ENCODE peak calls at places on chromosomes 11 and 22, in seven cellular contexts. T, V, N, X, Z, G and A are unnamed samples.
A peak's percentile ranks its signal among the peaks of the same experiment; 100 is the strongest.

GRCh38 chr22:44994399-44995281 is 15.2 kb downstream of the PHF21B start:
- DNase-seq in Z (no peak), V (no peak), X (no peak), G (no peak), N (no peak), T (no peak), A (no peak)

GRCh38 chr11:74011360-74012071 is 2.6 kb upstream of the UCP3 start:
- DNase-seq in T (peak; percentile 68), Z (peak; percentile 34), V (no peak), X (peak; percentile 33), N (no peak), G (no peak), A (peak; percentile 67)

GRCh38 chr11:117868088-117868487 is 8.4 kb downstream of the FXYD6 start:
- DNase-seq in G (no peak), Z (no peak), V (no peak), X (no peak), N (no peak), T (no peak), A (no peak)

GRCh38 chr11:13110929-13111812 is 102.1 kb downstream of the RASSF10 start:
- DNase-seq in G (peak; percentile 54), X (no peak), N (no peak), V (no peak), Z (no peak), T (no peak), A (no peak)

GRCh38 chr11:132137981-132138313 is 767.5 kb downstream of the NTM start:
- DNase-seq in Z (no peak), G (no peak), N (peak; percentile 36), V (no peak), X (no peak), T (no peak), A (no peak)

GRCh38 chr22:37121887-37122591 is 12.5 kb upstream of the TMPRSS6 start:
- DNase-seq in X (peak; percentile 85), N (no peak), T (peak; percentile 53), Z (peak; percentile 89), V (no peak), G (no peak), A (no peak)

GRCh38 chr22:22670076-22670795 is 25.8 kb downstream of the GGTLC2 start:
- DNase-seq in V (no peak), X (no peak), Z (no peak), T (no peak), G (no peak), N (no peak), A (no peak)

GRCh38 chr11:117713676-117714075 is 83.3 kb downstream of the DSCAML1 start:
- DNase-seq in T (no peak), V (no peak), G (no peak), Z (no peak), N (no peak), X (no peak), A (no peak)

GRCh38 chr11:96614101-96614500 is 224.3 kb downstream of the JRKL start:
- DNase-seq in N (no peak), V (no peak), T (no peak), X (no peak), G (no peak), Z (no peak), A (no peak)

GRCh38 chr11:36051235-36052072 is 107.6 kb downstream of the LDLRAD3 start:
- DNase-seq in G (no peak), N (no peak), V (peak; percentile 13), Z (no peak), X (no peak), T (no peak), A (no peak)

GRCh38 chr11:16783321-16783801 is 44.9 kb downstream of the C11orf58 start:
- DNase-seq in G (no peak), Z (no peak), V (no peak), T (no peak), N (no peak), X (no peak), A (peak; percentile 74)

GRCh38 chr11:104772806-104773241 is 125.4 kb downstream of the CASP12 start:
- DNase-seq in Z (no peak), V (no peak), N (no peak), G (peak; percentile 44), X (no peak), T (no peak), A (no peak)

GRCh38 chr22:49577168-49578060 is 250.3 kb downstream of the BRD1 start:
- DNase-seq in G (no peak), Z (no peak), T (no peak), N (no peak), X (no peak), V (peak; percentile 45), A (peak; percentile 50)

GRCh38 chr11:26730711-26731460 is 9.0 kb upstream of the SLC5A12 start:
- DNase-seq in G (no peak), X (no peak), V (no peak), T (no peak), Z (no peak), N (no peak), A (no peak)

GRCh38 chr11:862028-862703 is 19.5 kb downstream of the TSPAN4 start:
- DNase-seq in N (no peak), T (no peak), V (peak; percentile 94), G (peak; percentile 48), X (no peak), Z (no peak), A (no peak)

GRCh38 chr11:62788991-62789390 is 1.8 kb downstream of the TMEM179B start:
- DNase-seq in X (no peak), T (no peak), V (peak; percentile 48), N (no peak), G (no peak), Z (no peak), A (no peak)

GRCh38 chr11:122486793-122487495 is 168.6 kb upstream of the UBASH3B start:
- DNase-seq in V (peak; percentile 25), N (no peak), G (no peak), Z (no peak), X (no peak), T (peak; percentile 13), A (no peak)

GRCh38 chr11:15493066-15493465 is 378.3 kb downstream of the INSC start:
- DNase-seq in X (no peak), T (no peak), V (peak; percentile 13), Z (no peak), G (no peak), N (no peak), A (no peak)

GRCh38 chr11:102971766-102972165 is 16.2 kb upstream of the MMP13 start:
- DNase-seq in V (no peak), N (no peak), X (no peak), Z (no peak), T (no peak), G (no peak), A (no peak)

GRCh38 chr22:20642668-20643179 is 131.2 kb upstream of the SERPIND1 start:
- DNase-seq in V (no peak), T (no peak), G (no peak), Z (no peak), X (no peak), N (no peak), A (no peak)

GRCh38 chr11:2762451-2762850 is 62.7 kb upstream of the KCNQ1OT1 start:
- DNase-seq in V (no peak), X (no peak), N (no peak), G (no peak), Z (no peak), T (no peak), A (peak; percentile 69)

GRCh38 chr22:49951986-49952896 is 8.3 kb upstream of the PIM3 start:
- DNase-seq in T (no peak), G (no peak), V (peak; percentile 82), N (no peak), X (no peak), Z (no peak), A (no peak)

GRCh38 chr11:25859776-25860175 is 472.2 kb upstream of the ANO3 start:
- DNase-seq in G (no peak), T (no peak), V (no peak), N (no peak), X (no peak), Z (no peak), A (no peak)

GRCh38 chr22:23402275-23403151 is 177.6 kb downstream of the IGLL1 start:
- DNase-seq in X (peak; percentile 28), N (peak; percentile 54), T (peak; percentile 87), Z (peak; percentile 46), G (peak; percentile 76), V (peak; percentile 97), A (no peak)